ENCODE peak calls at places on chromosome 15, in six cellular contexts. One of them, this sample, is unnamed.

GRCh38 chr15:101413239-101413638 is 76.3 kb downstream of the PCSK6 start:
- DNase-seq in thoracic aorta: no peak
- DNase-seq in fibroblast of pulmonary artery: no peak
- DNase-seq in mucosa of descending colon: no peak
- DNase-seq in cardiac muscle cell: no peak
- DNase-seq in fibroblast of mammary gland: no peak
- DNase-seq in this sample: no peak

GRCh38 chr15:67076147-67076843 is 10.9 kb downstream of the SMAD3 start:
- DNase-seq in thoracic aorta: peak; percentile 74
- DNase-seq in fibroblast of pulmonary artery: peak; percentile 86
- DNase-seq in mucosa of descending colon: no peak
- DNase-seq in cardiac muscle cell: no peak
- DNase-seq in fibroblast of mammary gland: peak; percentile 93
- DNase-seq in this sample: no peak

GRCh38 chr15:69729167-69729748 is 276.6 kb downstream of the RPLP1 start:
- DNase-seq in thoracic aorta: no peak
- DNase-seq in fibroblast of pulmonary artery: peak; percentile 56
- DNase-seq in mucosa of descending colon: no peak
- DNase-seq in cardiac muscle cell: peak; percentile 24
- DNase-seq in fibroblast of mammary gland: peak; percentile 42
- DNase-seq in this sample: no peak

GRCh38 chr15:88776646-88777045 is 26.6 kb upstream of the ACAN start:
- DNase-seq in thoracic aorta: no peak
- DNase-seq in fibroblast of pulmonary artery: no peak
- DNase-seq in mucosa of descending colon: no peak
- DNase-seq in cardiac muscle cell: no peak
- DNase-seq in fibroblast of mammary gland: no peak
- DNase-seq in this sample: no peak

GRCh38 chr15:59594493-59594942 is 17.1 kb upstream of the GCNT3 start:
- DNase-seq in thoracic aorta: no peak
- DNase-seq in fibroblast of pulmonary artery: peak; percentile 85
- DNase-seq in mucosa of descending colon: no peak
- DNase-seq in cardiac muscle cell: peak; percentile 8
- DNase-seq in fibroblast of mammary gland: peak; percentile 72
- DNase-seq in this sample: no peak

GRCh38 chr15:31455499-31455898 is 128.9 kb downstream of the KLF13 start:
- DNase-seq in thoracic aorta: no peak
- DNase-seq in fibroblast of pulmonary artery: no peak
- DNase-seq in mucosa of descending colon: no peak
- DNase-seq in cardiac muscle cell: no peak
- DNase-seq in fibroblast of mammary gland: no peak
- DNase-seq in this sample: no peak

GRCh38 chr15:68787609-68788264 is 33.0 kb downstream of the ANP32A start:
- DNase-seq in thoracic aorta: no peak
- DNase-seq in fibroblast of pulmonary artery: no peak
- DNase-seq in mucosa of descending colon: no peak
- DNase-seq in cardiac muscle cell: no peak
- DNase-seq in fibroblast of mammary gland: no peak
- DNase-seq in this sample: no peak

GRCh38 chr15:59751552-59752413 is 62.7 kb upstream of the BNIP2 start:
- DNase-seq in thoracic aorta: no peak
- DNase-seq in fibroblast of pulmonary artery: peak; percentile 9
- DNase-seq in mucosa of descending colon: no peak
- DNase-seq in cardiac muscle cell: peak; percentile 44
- DNase-seq in fibroblast of mammary gland: peak; percentile 16
- DNase-seq in this sample: no peak

GRCh38 chr15:59011262-59011947 is 23.9 kb downstream of the RNF111 start:
- DNase-seq in thoracic aorta: no peak
- DNase-seq in fibroblast of pulmonary artery: no peak
- DNase-seq in mucosa of descending colon: no peak
- DNase-seq in cardiac muscle cell: no peak
- DNase-seq in fibroblast of mammary gland: no peak
- DNase-seq in this sample: no peak

GRCh38 chr15:78209646-78210348 is 24.6 kb downstream of the ACSBG1 start:
- DNase-seq in thoracic aorta: no peak
- DNase-seq in fibroblast of pulmonary artery: no peak
- DNase-seq in mucosa of descending colon: peak; percentile 78
- DNase-seq in cardiac muscle cell: no peak
- DNase-seq in fibroblast of mammary gland: no peak
- DNase-seq in this sample: no peak

GRCh38 chr15:47289667-47290066 is 427.6 kb upstream of the SEMA6D start:
- DNase-seq in thoracic aorta: no peak
- DNase-seq in fibroblast of pulmonary artery: no peak
- DNase-seq in mucosa of descending colon: no peak
- DNase-seq in cardiac muscle cell: peak; percentile 23
- DNase-seq in fibroblast of mammary gland: no peak
- DNase-seq in this sample: no peak

GRCh38 chr15:69141833-69142232 is 18.6 kb upstream of the GLCE start:
- DNase-seq in thoracic aorta: no peak
- DNase-seq in fibroblast of pulmonary artery: no peak
- DNase-seq in mucosa of descending colon: no peak
- DNase-seq in cardiac muscle cell: no peak
- DNase-seq in fibroblast of mammary gland: no peak
- DNase-seq in this sample: no peak

GRCh38 chr15:99562238-99562637 is 3.5 kb upstream of the MEF2A start:
- DNase-seq in thoracic aorta: no peak
- DNase-seq in fibroblast of pulmonary artery: no peak
- DNase-seq in mucosa of descending colon: no peak
- DNase-seq in cardiac muscle cell: no peak
- DNase-seq in fibroblast of mammary gland: no peak
- DNase-seq in this sample: no peak

GRCh38 chr15:26889298-26889898 is 22.5 kb downstream of the GABRA5 start:
- DNase-seq in thoracic aorta: no peak
- DNase-seq in fibroblast of pulmonary artery: peak; percentile 85
- DNase-seq in mucosa of descending colon: no peak
- DNase-seq in cardiac muscle cell: peak; percentile 81
- DNase-seq in fibroblast of mammary gland: peak; percentile 78
- DNase-seq in this sample: peak; percentile 26

GRCh38 chr15:65092911-65093792 is 16.6 kb downstream of the KBTBD13 start:
- DNase-seq in thoracic aorta: no peak
- DNase-seq in fibroblast of pulmonary artery: no peak
- DNase-seq in mucosa of descending colon: no peak
- DNase-seq in cardiac muscle cell: no peak
- DNase-seq in fibroblast of mammary gland: no peak
- DNase-seq in this sample: no peak

GRCh38 chr15:74781673-74782595 is at the start of gene CSK:
- DNase-seq in thoracic aorta: no peak
- DNase-seq in fibroblast of pulmonary artery: peak; percentile 66
- DNase-seq in mucosa of descending colon: peak; percentile 86
- DNase-seq in cardiac muscle cell: peak; percentile 84
- DNase-seq in fibroblast of mammary gland: peak; percentile 53
- DNase-seq in this sample: no peak

GRCh38 chr15:35857812-35858211 is 311.8 kb upstream of the DPH6 start:
- DNase-seq in thoracic aorta: no peak
- DNase-seq in fibroblast of pulmonary artery: no peak
- DNase-seq in mucosa of descending colon: no peak
- DNase-seq in cardiac muscle cell: no peak
- DNase-seq in fibroblast of mammary gland: no peak
- DNase-seq in this sample: no peak

GRCh38 chr15:95682129-95682528 is 648.4 kb upstream of the NR2F2 start:
- DNase-seq in thoracic aorta: no peak
- DNase-seq in fibroblast of pulmonary artery: no peak
- DNase-seq in mucosa of descending colon: no peak
- DNase-seq in cardiac muscle cell: no peak
- DNase-seq in fibroblast of mammary gland: no peak
- DNase-seq in this sample: no peak

GRCh38 chr15:65939901-65940617 is 70.8 kb downstream of the RAB11A start:
- DNase-seq in thoracic aorta: no peak
- DNase-seq in fibroblast of pulmonary artery: peak; percentile 82
- DNase-seq in mucosa of descending colon: no peak
- DNase-seq in cardiac muscle cell: no peak
- DNase-seq in fibroblast of mammary gland: peak; percentile 92
- DNase-seq in this sample: peak; percentile 74

GRCh38 chr15:20357139-20358065 is 184.2 kb downstream of the GOLGA6L6 start:
- DNase-seq in thoracic aorta: no peak
- DNase-seq in fibroblast of pulmonary artery: no peak
- DNase-seq in mucosa of descending colon: peak; percentile 65
- DNase-seq in cardiac muscle cell: no peak
- DNase-seq in fibroblast of mammary gland: no peak
- DNase-seq in this sample: no peak

GRCh38 chr15:84878504-84878903 is 6.0 kb upstream of the SLC28A1 start:
- DNase-seq in thoracic aorta: no peak
- DNase-seq in fibroblast of pulmonary artery: peak; percentile 66
- DNase-seq in mucosa of descending colon: no peak
- DNase-seq in cardiac muscle cell: peak; percentile 66
- DNase-seq in fibroblast of mammary gland: peak; percentile 55
- DNase-seq in this sample: peak; percentile 30

GRCh38 chr15:55282284-55282833 is 7.3 kb downstream of the RAB27A start:
- DNase-seq in thoracic aorta: no peak
- DNase-seq in fibroblast of pulmonary artery: peak; percentile 81
- DNase-seq in mucosa of descending colon: no peak
- DNase-seq in cardiac muscle cell: no peak
- DNase-seq in fibroblast of mammary gland: peak; percentile 80
- DNase-seq in this sample: peak; percentile 68

GRCh38 chr15:43528542-43529007 is 11.2 kb downstream of the MAP1A start:
- DNase-seq in thoracic aorta: no peak
- DNase-seq in fibroblast of pulmonary artery: no peak
- DNase-seq in mucosa of descending colon: no peak
- DNase-seq in cardiac muscle cell: no peak
- DNase-seq in fibroblast of mammary gland: no peak
- DNase-seq in this sample: no peak

GRCh38 chr15:91522609-91523332 is 330.7 kb upstream of the SLCO3A1 start:
- DNase-seq in thoracic aorta: no peak
- DNase-seq in fibroblast of pulmonary artery: peak; percentile 41
- DNase-seq in mucosa of descending colon: no peak
- DNase-seq in cardiac muscle cell: no peak
- DNase-seq in fibroblast of mammary gland: peak; percentile 68
- DNase-seq in this sample: no peak

GRCh38 chr15:98286831-98287230 is 326.3 kb downstream of the ARRDC4 start:
- DNase-seq in thoracic aorta: no peak
- DNase-seq in fibroblast of pulmonary artery: no peak
- DNase-seq in mucosa of descending colon: no peak
- DNase-seq in cardiac muscle cell: no peak
- DNase-seq in fibroblast of mammary gland: peak; percentile 66
- DNase-seq in this sample: no peak

GRCh38 chr15:95086543-95087252 is 855.3 kb downstream of the MCTP2 start:
- DNase-seq in thoracic aorta: no peak
- DNase-seq in fibroblast of pulmonary artery: peak; percentile 75
- DNase-seq in mucosa of descending colon: no peak
- DNase-seq in cardiac muscle cell: no peak
- DNase-seq in fibroblast of mammary gland: peak; percentile 49
- DNase-seq in this sample: peak; percentile 11

GRCh38 chr15:89399390-89400120 is 64.9 kb upstream of the POLG start:
- DNase-seq in thoracic aorta: no peak
- DNase-seq in fibroblast of pulmonary artery: no peak
- DNase-seq in mucosa of descending colon: no peak
- DNase-seq in cardiac muscle cell: peak; percentile 39
- DNase-seq in fibroblast of mammary gland: peak; percentile 6
- DNase-seq in this sample: no peak

GRCh38 chr15:55403531-55403930 is 4.6 kb downstream of the CCPG1 start:
- DNase-seq in thoracic aorta: no peak
- DNase-seq in fibroblast of pulmonary artery: peak; percentile 62
- DNase-seq in mucosa of descending colon: no peak
- DNase-seq in cardiac muscle cell: no peak
- DNase-seq in fibroblast of mammary gland: peak; percentile 18
- DNase-seq in this sample: no peak

GRCh38 chr15:67089218-67090193 is 24.1 kb downstream of the SMAD3 start:
- DNase-seq in thoracic aorta: no peak
- DNase-seq in fibroblast of pulmonary artery: no peak
- DNase-seq in mucosa of descending colon: no peak
- DNase-seq in cardiac muscle cell: no peak
- DNase-seq in fibroblast of mammary gland: peak; percentile 84
- DNase-seq in this sample: no peak

GRCh38 chr15:68339481-68339880 is 61.9 kb downstream of the FEM1B start:
- DNase-seq in thoracic aorta: no peak
- DNase-seq in fibroblast of pulmonary artery: no peak
- DNase-seq in mucosa of descending colon: no peak
- DNase-seq in cardiac muscle cell: no peak
- DNase-seq in fibroblast of mammary gland: no peak
- DNase-seq in this sample: no peak

GRCh38 chr15:55003900-55004879 is 192.6 kb downstream of the RSL24D1 start:
- DNase-seq in thoracic aorta: no peak
- DNase-seq in fibroblast of pulmonary artery: no peak
- DNase-seq in mucosa of descending colon: no peak
- DNase-seq in cardiac muscle cell: peak; percentile 12
- DNase-seq in fibroblast of mammary gland: no peak
- DNase-seq in this sample: no peak

GRCh38 chr15:51119120-51119519 is 24.4 kb upstream of the TNFAIP8L3 start:
- DNase-seq in thoracic aorta: no peak
- DNase-seq in fibroblast of pulmonary artery: no peak
- DNase-seq in mucosa of descending colon: no peak
- DNase-seq in cardiac muscle cell: no peak
- DNase-seq in fibroblast of mammary gland: no peak
- DNase-seq in this sample: no peak
- H3K4me3 ChIP-seq in thoracic aorta: no peak overlapping the region
- H3K4me3 ChIP-seq in fibroblast of pulmonary artery: no peak overlapping the region
- H3K4me3 ChIP-seq in mucosa of descending colon: no peak overlapping the region
- H3K4me3 ChIP-seq in cardiac muscle cell: no peak overlapping the region
- H3K4me3 ChIP-seq in fibroblast of mammary gland: no peak overlapping the region
- H3K4me3 ChIP-seq in this sample: no peak overlapping the region

GRCh38 chr15:57691082-57691481 is 15.4 kb upstream of the POLR2M start:
- DNase-seq in thoracic aorta: no peak
- DNase-seq in fibroblast of pulmonary artery: no peak
- DNase-seq in mucosa of descending colon: no peak
- DNase-seq in cardiac muscle cell: no peak
- DNase-seq in fibroblast of mammary gland: no peak
- DNase-seq in this sample: no peak
- TF ChIP-seq CTCF in thoracic aorta: no peak
- TF ChIP-seq CTCF in fibroblast of pulmonary artery: no peak
- TF ChIP-seq CTCF in mucosa of descending colon: no peak
- TF ChIP-seq CTCF in cardiac muscle cell: no peak
- TF ChIP-seq CTCF in fibroblast of mammary gland: no peak
- TF ChIP-seq CTCF in this sample: no peak

DNA sequence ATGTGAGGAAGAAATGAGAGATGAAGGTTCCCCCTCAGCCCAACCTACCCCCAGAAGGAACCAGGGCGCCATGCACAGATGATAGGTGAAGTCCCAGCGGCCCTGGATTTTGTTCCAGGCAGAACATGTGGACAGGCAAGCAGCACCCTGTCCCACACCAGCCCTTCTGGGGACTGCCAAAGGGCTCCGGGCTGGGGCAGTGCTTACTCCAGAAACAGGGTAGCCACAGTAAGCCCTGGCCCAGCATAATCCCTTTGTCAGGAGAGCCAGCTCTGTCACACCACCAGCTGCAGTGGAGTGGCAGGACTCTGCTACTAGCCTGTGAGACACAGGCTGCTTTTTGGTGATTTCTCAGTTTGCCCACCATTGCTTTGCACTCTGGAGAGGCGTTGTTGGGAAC is 6.3 kb downstream of the FBXL22 start:
- DNase-seq in thoracic aorta: no peak
- DNase-seq in fibroblast of pulmonary artery: no peak
- DNase-seq in mucosa of descending colon: no peak
- DNase-seq in cardiac muscle cell: no peak
- DNase-seq in fibroblast of mammary gland: no peak
- DNase-seq in this sample: no peak
- H3K4me3 ChIP-seq in thoracic aorta: no peak overlapping the region
- H3K4me3 ChIP-seq in fibroblast of pulmonary artery: no peak overlapping the region
- H3K4me3 ChIP-seq in mucosa of descending colon: no peak overlapping the region
- H3K4me3 ChIP-seq in cardiac muscle cell: no peak overlapping the region
- H3K4me3 ChIP-seq in fibroblast of mammary gland: no peak overlapping the region
- H3K4me3 ChIP-seq in this sample: no peak overlapping the region

DNA sequence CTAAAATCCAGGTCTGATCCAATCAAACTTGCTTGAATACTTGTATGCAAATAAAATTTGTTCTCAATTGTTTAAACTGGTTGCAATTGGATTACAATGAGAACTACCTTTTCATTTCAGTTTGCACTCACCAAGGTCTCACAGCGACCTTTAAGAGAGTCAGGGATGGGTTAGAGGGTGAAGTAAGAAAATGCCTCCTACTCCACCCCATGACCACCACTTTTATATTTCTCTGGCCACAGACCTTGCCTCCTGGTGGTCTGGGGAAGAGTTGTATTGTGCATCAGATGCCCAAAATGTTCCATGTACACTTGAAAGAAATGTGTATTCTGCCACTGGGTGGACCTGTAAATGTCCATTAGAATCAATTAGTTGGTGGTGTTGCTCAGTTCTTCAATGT is 16.4 kb upstream of the THSD4 start:
- DNase-seq in thoracic aorta: no peak
- DNase-seq in fibroblast of pulmonary artery: no peak
- DNase-seq in mucosa of descending colon: no peak
- DNase-seq in cardiac muscle cell: no peak
- DNase-seq in fibroblast of mammary gland: no peak
- DNase-seq in this sample: no peak
- TF ChIP-seq CTCF in thoracic aorta: no peak
- TF ChIP-seq CTCF in fibroblast of pulmonary artery: no peak
- TF ChIP-seq CTCF in mucosa of descending colon: no peak
- TF ChIP-seq CTCF in cardiac muscle cell: no peak
- TF ChIP-seq CTCF in fibroblast of mammary gland: no peak
- TF ChIP-seq CTCF in this sample: no peak